ENCODE peak calls at places on chromosomes 13 and 19, in five cellular contexts. T, W, Y, E and D are unnamed samples.

GRCh38 chr19:57190301-57190700 is 999 bp upstream of the ZNF264 start:
- DNase-seq in Y (no peak), T (no peak), E (no peak), W (no peak), D (no peak)

GRCh38 chr13:45331981-45332830 is 8.8 kb downstream of the TPT1 start:
- DNase-seq in E (peak), W (peak), Y (no peak), T (no peak), D (no peak)

GRCh38 chr19:28847468-28847867 is 365.5 kb downstream of the UQCRFS1 start:
- DNase-seq in W (no peak), Y (no peak), E (peak), T (no peak), D (no peak)

GRCh38 chr13:42113478-42113877 is 65.0 kb downstream of the DGKH start:
- DNase-seq in W (no peak), Y (no peak), E (no peak), T (no peak), D (no peak)

GRCh38 chr19:17200408-17201079 is 14.6 kb upstream of the USE1 start:
- DNase-seq in E (no peak), Y (no peak), W (no peak), T (no peak), D (no peak)

GRCh38 chr19:33780746-33781145 is 15.9 kb upstream of the KCTD15 start:
- DNase-seq in E (no peak), T (no peak), Y (no peak), W (no peak), D (no peak)

GRCh38 chr19:3227054-3227626 is 2.7 kb downstream of the CELF5 start:
- DNase-seq in T (no peak), Y (no peak), E (no peak), W (no peak), D (no peak)

GRCh38 chr13:39037410-39037879 is 444 bp downstream of the PROSER1 start:
- DNase-seq in E (no peak), Y (no peak), W (no peak), T (peak), D (no peak)

GRCh38 chr13:95349267-95349666 is 48.0 kb upstream of the ABCC4 start:
- DNase-seq in Y (no peak), T (no peak), W (peak), E (peak), D (no peak)

GRCh38 chr19:18306903-18307681 is 15.8 kb downstream of the LSM4 start:
- DNase-seq in Y (no peak), W (no peak), E (no peak), T (no peak), D (no peak)

GRCh38 chr13:51583469-51583874 is 790 bp upstream of the WDFY2 start:
- DNase-seq in E (no peak), W (no peak), T (no peak), Y (no peak), D (no peak)

GRCh38 chr13:109998808-109999528 is 212.6 kb upstream of the IRS2 start:
- DNase-seq in Y (no peak), E (peak), T (no peak), W (peak), D (no peak)